ENCODE peak calls at places on chromosomes 4 and X, in six cellular contexts. Q, K, E, A, F and H are unnamed samples.

GRCh38 chr4:114076865-114077264 is 97.4 kb upstream of the ARSJ start:
- DNase-seq in Q (no peak), K (no peak), E (no peak), A (no peak), F (no peak), H (no peak)

GRCh38 chr4:42732776-42733175 is 75.9 kb upstream of the ATP8A1 start:
- DNase-seq in Q (no peak), K (no peak), E (no peak), A (no peak), F (peak), H (no peak)

GRCh38 chr4:40507977-40508376 is 121.7 kb downstream of the RBM47 start:
- DNase-seq in Q (no peak), K (peak), E (no peak), A (peak), F (no peak), H (peak)

GRCh38 chr4:170476351-170476750 is 386.6 kb upstream of the AADAT start:
- DNase-seq in Q (no peak), K (no peak), E (no peak), A (no peak), F (no peak), H (no peak)

GRCh38 chrX:119624417-119624816 is 18.2 kb upstream of the NKRF start:
- DNase-seq in Q (no peak), K (no peak), E (no peak), A (no peak), F (no peak), H (no peak)

GRCh38 chrX:109485470-109486340 is 3.8 kb upstream of the GUCY2F start:
- DNase-seq in Q (peak), K (peak), E (peak), A (peak), F (peak), H (peak)

GRCh38 chrX:16138108-16138427 is 14.7 kb downstream of the GRPR start:
- DNase-seq in Q (peak), K (peak), E (no peak), A (peak), F (peak), H (no peak)

GRCh38 chrX:37666516-37666915 is 19.1 kb upstream of the XK start:
- DNase-seq in Q (no peak), K (no peak), E (no peak), A (no peak), F (no peak), H (no peak)

GRCh38 chr4:183360161-183360919 is 38.1 kb upstream of the CLDN24 start:
- DNase-seq in Q (no peak), K (peak), E (no peak), A (no peak), F (no peak), H (no peak)

GRCh38 chr4:104490096-104490769 is 4.5 kb downstream of the CXXC4 start:
- DNase-seq in Q (no peak), K (no peak), E (no peak), A (peak), F (peak), H (peak)

GRCh38 chr4:73615613-73616012 is 4.6 kb downstream of the RASSF6 start:
- DNase-seq in Q (no peak), K (no peak), E (no peak), A (no peak), F (no peak), H (no peak)

GRCh38 chrX:44580466-44580865 is 37.8 kb upstream of the FUNDC1 start:
- DNase-seq in Q (no peak), K (no peak), E (no peak), A (peak), F (no peak), H (no peak)

GRCh38 chrX:115966920-115967319 is 203.6 kb upstream of the AGTR2 start:
- DNase-seq in Q (no peak), K (no peak), E (no peak), A (no peak), F (no peak), H (peak)

GRCh38 chr4:71186566-71187398 is 152.0 kb upstream of the SLC4A4 start:
- DNase-seq in Q (no peak), K (no peak), E (no peak), A (peak), F (no peak), H (peak)

GRCh38 chr4:104524591-104524990 is 29.9 kb upstream of the CXXC4 start:
- DNase-seq in Q (no peak), K (no peak), E (no peak), A (no peak), F (no peak), H (no peak)

GRCh38 chrX:130378008-130378669 is 7.3 kb downstream of the GPR119 start:
- DNase-seq in Q (no peak), K (peak), E (no peak), A (no peak), F (no peak), H (peak)

GRCh38 chr4:96630839-96631238 is 790.9 kb downstream of the PDHA2 start:
- DNase-seq in Q (no peak), K (no peak), E (no peak), A (no peak), F (no peak), H (no peak)
- TF ChIP-seq MAX in Q (no peak), K (no peak), E (no peak), A (no peak), F (no peak), H (no peak)

GRCh38 chr4:38119663-38120374 is 159.6 kb downstream of the PTTG2 start:
- DNase-seq in Q (no peak), K (peak), E (no peak), A (peak), F (no peak), H (peak)
- TF ChIP-seq MAX in Q (no peak), K (no peak), E (no peak), A (no peak), F (no peak), H (peak)

DNA sequence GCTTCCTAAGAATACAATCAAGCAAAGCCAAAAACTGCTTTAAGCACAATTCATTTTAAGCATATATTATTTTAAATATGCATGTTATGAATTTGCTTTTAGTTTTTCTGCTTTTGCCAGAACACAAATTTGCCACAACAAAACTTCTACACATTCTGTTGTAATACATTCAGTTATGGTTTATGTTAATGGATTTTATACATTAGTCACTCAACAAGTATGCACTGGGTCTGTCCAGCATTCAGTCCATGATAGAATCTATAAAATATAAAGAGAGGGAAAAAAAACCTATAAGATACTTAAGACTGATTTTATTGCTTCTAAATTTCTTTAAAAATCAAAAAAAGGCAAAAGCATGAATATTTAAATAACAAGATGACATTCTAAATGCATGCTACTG is 22.2 kb downstream of the IQCM start:
- DNase-seq in Q (no peak), K (no peak), E (no peak), A (no peak), F (no peak), H (no peak)
- TF ChIP-seq MAX in Q (no peak), K (no peak), E (no peak), A (no peak), F (no peak), H (no peak)

GRCh38 chr4:6567218-6567617 is 7.8 kb upstream of the MAN2B2 start:
- DNase-seq in Q (no peak), K (no peak), E (no peak), A (no peak), F (no peak), H (no peak)

GRCh38 chr4:6566582-6567190 is 8.3 kb upstream of the MAN2B2 start:
- DNase-seq in Q (no peak), K (peak), E (no peak), A (no peak), F (no peak), H (no peak)

GRCh38 chr4:6568148-6568547 is 6.8 kb upstream of the MAN2B2 start:
- DNase-seq in Q (no peak), K (no peak), E (no peak), A (no peak), F (no peak), H (no peak)

GRCh38 chr4:6571608-6572007 is 3.4 kb upstream of the MAN2B2 start:
- DNase-seq in Q (no peak), K (no peak), E (no peak), A (peak), F (no peak), H (no peak)

DNA sequence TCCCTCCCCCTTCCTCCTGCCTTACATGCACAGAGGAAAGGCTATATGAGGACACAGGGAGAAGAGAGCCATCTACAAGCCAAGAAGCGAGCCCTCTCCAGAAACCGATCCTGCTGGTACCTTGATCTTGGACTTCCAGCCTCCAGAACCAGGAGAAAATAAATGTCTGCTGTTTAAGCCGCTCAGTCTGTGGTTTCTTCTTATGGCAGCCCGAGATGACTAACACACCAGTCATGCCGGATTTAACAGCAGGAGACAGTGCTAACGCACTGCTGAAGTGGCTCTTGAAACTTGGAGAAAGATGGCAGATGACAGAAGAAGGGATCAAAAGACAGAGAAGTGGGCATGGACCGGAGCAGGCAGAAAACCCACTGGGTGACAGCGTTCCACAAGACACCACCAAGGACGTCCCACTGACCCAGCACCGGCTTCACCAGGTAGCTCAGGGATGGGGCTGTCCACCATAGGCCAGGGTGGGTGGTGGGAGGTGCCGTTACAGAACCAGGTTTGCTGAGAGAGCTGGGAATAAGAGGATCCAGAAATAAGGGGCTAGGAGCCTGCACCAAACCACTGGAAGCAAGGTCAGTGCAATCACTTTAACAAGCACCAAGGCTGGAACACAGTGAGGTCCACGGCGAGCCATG is 6.2 kb upstream of the MAN2B2 start:
- DNase-seq in Q (peak), K (peak), E (no peak), A (peak), F (no peak), H (no peak)
- TF ChIP-seq MAX in Q (peak), K (peak), E (no peak), A (no peak), F (no peak), H (no peak)